ENCODE peak calls at places on chromosomes 16 and 17, in eight cellular contexts. T, W, L, G, Y, D, J and E are unnamed samples.

GRCh38 chr16:23362460-23363317 is 60.6 kb downstream of the SCNN1B start:
- DNase-seq in T (no peak), G (no peak), L (no peak), D (peak; percentile 18), J (no peak), Y (no peak), W (no peak), E (no peak)

GRCh38 chr16:75239463-75240122 is 11.8 kb downstream of the BCAR1 start:
- DNase-seq in D (peak; percentile 23), G (no peak), L (no peak), J (no peak), W (no peak), T (peak; percentile 2), Y (no peak), E (no peak)

GRCh38 chr16:17273142-17273561 is 197.6 kb downstream of the XYLT1 start:
- DNase-seq in D (no peak), T (no peak), G (no peak), J (no peak), Y (no peak), L (no peak), W (no peak), E (peak; percentile 72)

GRCh38 chr17:73823684-73824083 is 179.4 kb upstream of the SDK2 start:
- DNase-seq in J (no peak), W (no peak), Y (no peak), G (no peak), L (no peak), D (no peak), T (no peak), E (no peak)

GRCh38 chr17:81566461-81567126 is 14.4 kb upstream of the FAAP100 start:
- DNase-seq in T (peak; percentile 28), Y (no peak), G (no peak), J (no peak), W (peak; percentile 84), L (no peak), D (peak; percentile 80), E (no peak)

GRCh38 chr17:4576729-4577322 is 7.5 kb upstream of the SMTNL2 start:
- DNase-seq in D (no peak), J (no peak), G (peak; percentile 86), W (no peak), T (no peak), L (no peak), Y (no peak), E (no peak)

GRCh38 chr17:68296217-68297140 is 5.2 kb downstream of the ARSG start:
- DNase-seq in Y (no peak), L (peak; percentile 51), J (no peak), D (no peak), G (no peak), W (no peak), T (no peak), E (no peak)

GRCh38 chr17:35898283-35899070 is 18.3 kb upstream of the CCL5 start:
- DNase-seq in L (no peak), W (peak; percentile 84), T (no peak), J (no peak), Y (no peak), D (no peak), G (no peak), E (no peak)

GRCh38 chr17:49996121-49996494 is 1.1 kb upstream of the DLX3 start:
- DNase-seq in Y (no peak), W (no peak), D (no peak), G (no peak), L (no peak), J (no peak), T (no peak), E (no peak)

DNA sequence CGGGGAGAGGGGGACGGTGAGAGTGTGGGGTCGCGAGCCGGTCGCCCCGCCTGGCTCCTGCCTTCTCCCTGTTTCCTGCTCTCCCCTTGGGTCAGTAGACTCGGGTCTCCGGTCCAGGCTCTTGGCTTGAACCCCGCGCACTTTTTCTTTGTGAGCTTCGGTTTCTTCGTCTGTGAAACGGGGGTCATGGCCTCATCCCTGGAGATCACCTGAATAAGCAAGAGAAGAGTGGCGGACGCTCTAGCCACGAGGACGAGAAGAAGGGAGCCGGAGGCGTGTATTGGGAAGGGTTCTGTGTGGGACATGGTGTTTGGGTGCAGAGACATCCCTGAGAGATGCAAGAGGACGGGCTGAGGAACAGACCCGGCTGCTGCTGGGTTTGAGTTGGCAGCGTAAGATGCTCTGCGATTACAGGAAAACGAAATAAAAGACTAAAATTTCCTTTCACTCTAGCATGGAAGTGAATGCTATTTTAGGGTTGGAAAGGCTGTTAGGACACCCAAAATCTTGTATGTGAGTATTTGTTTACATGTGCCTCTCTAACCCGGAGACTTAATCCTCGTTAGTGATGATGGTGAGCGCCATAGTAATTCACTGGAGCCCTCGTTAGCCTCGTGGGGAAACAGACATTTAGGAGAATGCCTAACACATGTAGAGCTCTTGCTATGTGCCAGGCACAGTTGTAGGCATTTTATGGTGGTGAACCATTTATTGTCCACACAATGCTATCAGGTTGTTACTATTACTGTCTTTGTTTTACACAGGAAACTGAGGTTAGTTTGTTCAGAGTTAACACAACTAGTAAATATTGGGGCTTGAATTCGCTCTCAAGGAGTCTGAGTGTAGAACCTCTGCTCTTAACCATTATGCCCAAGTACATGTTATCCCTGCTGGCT is 646 bp downstream of the KIF22 start:
- DNase-seq in G (no peak), D (no peak), Y (no peak), L (no peak), W (no peak), T (no peak), J (no peak), E (no peak)
- TF ChIP-seq CTCF in G (no peak), D (no peak), Y (no peak), L (no peak), W (no peak), T (no peak), J (no peak), E (no peak)

GRCh38 chr16:27108826-27109665 is 42.3 kb downstream of the C16orf82 start:
- DNase-seq in D (no peak), J (no peak), W (no peak), T (no peak), Y (no peak), L (no peak), G (no peak), E (no peak)

GRCh38 chr16:27108051-27108770 is 41.5 kb downstream of the C16orf82 start:
- DNase-seq in D (no peak), L (no peak), T (no peak), J (no peak), W (no peak), Y (no peak), G (no peak), E (no peak)

GRCh38 chr16:27111486-27111885 is 44.8 kb downstream of the C16orf82 start:
- DNase-seq in J (no peak), L (no peak), D (no peak), Y (no peak), T (no peak), G (no peak), W (no peak), E (no peak)

GRCh38 chr16:27110524-27110896 is 43.8 kb downstream of the C16orf82 start:
- DNase-seq in D (no peak), J (no peak), W (no peak), T (no peak), G (no peak), L (no peak), Y (no peak), E (no peak)

DNA sequence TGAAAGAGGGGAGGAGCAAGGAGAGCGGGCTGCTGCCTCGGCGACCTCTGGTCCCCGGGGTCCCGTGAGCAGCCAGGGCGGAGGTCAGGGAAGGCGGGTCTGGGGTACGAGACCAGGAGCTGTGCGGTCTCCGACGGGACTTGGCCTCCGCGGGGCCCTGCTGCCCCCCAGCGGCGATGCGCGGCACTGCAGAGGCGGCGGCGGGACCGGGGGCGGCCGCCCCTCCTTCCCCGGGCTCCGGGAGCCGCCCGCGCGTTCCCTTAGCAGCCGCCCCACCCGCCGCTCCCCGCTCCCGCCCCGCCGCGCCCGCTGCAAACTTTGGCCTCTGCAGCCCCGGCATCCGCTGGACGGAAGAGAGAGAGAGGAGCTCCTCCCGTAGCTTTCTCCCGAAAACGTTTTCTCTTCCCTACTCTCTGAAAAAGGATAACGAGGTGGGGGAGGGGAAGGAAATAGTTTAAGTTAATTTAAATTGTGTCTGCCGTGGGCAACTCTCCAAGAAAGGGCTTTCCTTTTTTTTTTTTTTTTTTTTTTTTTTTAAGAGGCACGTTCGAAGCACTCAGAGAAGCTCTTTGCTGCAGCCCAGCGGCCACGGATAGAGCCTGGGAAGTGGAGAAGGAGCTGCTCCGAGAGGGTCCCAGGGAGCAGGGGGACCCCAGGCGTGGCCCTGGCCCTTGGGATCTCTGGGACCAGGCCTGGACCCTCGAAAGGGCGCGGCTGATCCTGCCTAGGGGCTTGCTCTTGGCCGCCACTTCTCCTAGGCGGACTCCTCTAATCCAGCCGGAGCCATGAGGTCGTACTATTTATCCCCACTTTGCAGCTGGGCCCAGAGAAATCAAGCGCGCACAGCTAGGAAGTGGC is 43.2 kb downstream of the C16orf82 start:
- DNase-seq in W (peak; percentile 66), Y (no peak), L (peak; percentile 67), T (peak; percentile 96), D (peak; percentile 74), J (peak; percentile 64), G (peak; percentile 78), E (no peak)
- TF ChIP-seq CTCF in W (peak; percentile 63), Y (peak; percentile 71), L (peak; percentile 78), T (peak; percentile 99), D (peak; percentile 86), J (peak; percentile 74), G (peak; percentile 63), E (peak; percentile 98)

GRCh38 chr16:11394593-11394960 is 49.3 kb downstream of the RMI2 start:
- DNase-seq in T (no peak), G (no peak), L (no peak), W (no peak), Y (no peak), J (no peak), D (no peak), E (peak; percentile 9)

GRCh38 chr16:11393861-11394592 is 48.8 kb downstream of the RMI2 start:
- DNase-seq in J (no peak), Y (no peak), D (no peak), G (no peak), W (no peak), T (no peak), L (no peak), E (no peak)

GRCh38 chr16:11395949-11396240 is 50.6 kb downstream of the RMI2 start:
- DNase-seq in T (no peak), D (no peak), Y (no peak), L (no peak), J (no peak), W (no peak), G (no peak), E (no peak)

GRCh38 chr16:11396241-11397048 is 51.2 kb downstream of the RMI2 start:
- DNase-seq in G (peak; percentile 85), L (peak; percentile 55), Y (no peak), T (peak; percentile 91), W (peak; percentile 86), D (peak; percentile 80), J (peak; percentile 46), E (peak; percentile 66)

GRCh38 chr16:11395008-11395948 is 50.0 kb downstream of the RMI2 start:
- DNase-seq in D (no peak), G (no peak), L (no peak), Y (no peak), T (no peak), W (no peak), J (no peak), E (peak; percentile 17)
- TF ChIP-seq CTCF in D (no peak), G (no peak), L (no peak), Y (no peak), T (no peak), W (no peak), J (no peak), E (no peak)

DNA sequence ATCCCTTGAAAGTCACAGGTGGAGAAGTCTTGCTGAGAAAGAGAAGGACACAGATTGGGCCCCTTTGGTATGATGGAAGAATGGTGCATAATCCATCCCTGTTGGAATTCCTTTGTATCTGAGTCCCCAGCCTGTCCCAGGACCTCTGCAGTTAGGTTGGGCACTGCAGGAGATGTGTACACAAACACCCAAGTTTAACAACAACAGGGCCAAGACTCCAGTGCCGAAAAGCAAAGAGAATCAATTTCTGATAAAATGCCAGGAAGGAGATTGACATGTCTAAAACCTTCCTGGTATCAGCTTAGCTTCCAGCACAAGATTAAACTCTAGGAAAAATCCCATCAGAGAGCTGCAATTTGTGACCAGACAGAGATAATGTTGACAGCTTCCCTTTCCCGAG is 32.9 kb downstream of the KATNIP start:
- DNase-seq in T (no peak), J (no peak), L (no peak), D (no peak), W (no peak), G (no peak), Y (no peak), E (no peak)
- TF ChIP-seq CTCF in T (no peak), J (no peak), L (no peak), D (no peak), W (no peak), G (no peak), Y (no peak), E (no peak)